ENCODE peak calls at places on chromosomes 5 and 9, in nine cellular contexts. L is substantia nigra; F is GM10248; J is iris pigment epithelial cell; R is stimulated activated CD4-positive, alpha-beta T cell treated with anti-CD3 and anti-CD28 coated beads, Interleukin-15, amount 100 ng/mL, for 24 hours; D is lung microvascular endothelial cell; N is NCI-H2107; O is HT1080; Z is hypothalamus. E is an unnamed sample.

GRCh38 chr5:15526413-15526812 is 26.4 kb downstream of the FBXL7 start:
- DNase-seq in L (no peak), F (no peak), J (no peak), R (no peak), D (no peak), N (no peak), O (no peak), Z (no peak), E (peak; percentile 83)

GRCh38 chr9:128836509-128837145 is 7.0 kb upstream of the SPOUT1 start:
- DNase-seq in L (no peak), F (no peak), J (no peak), R (no peak), D (no peak), N (no peak), O (no peak), Z (no peak), E (no peak)

GRCh38 chr5:132221781-132222648 is 5.6 kb downstream of the P4HA2 start:
- DNase-seq in L (no peak), F (no peak), J (peak; percentile 42), R (no peak), D (peak; percentile 37), N (no peak), O (peak; percentile 36), Z (no peak), E (peak; percentile 41)

GRCh38 chr9:36319806-36320205 is 61.6 kb upstream of the GNE start:
- DNase-seq in L (no peak), F (no peak), J (no peak), R (no peak), D (no peak), N (no peak), O (no peak), Z (no peak), E (no peak)

GRCh38 chr9:124625084-124625483 is 117.9 kb upstream of the NR5A1 start:
- DNase-seq in L (no peak), F (no peak), J (no peak), R (no peak), D (no peak), N (no peak), O (no peak), Z (no peak), E (no peak)

GRCh38 chr5:65334077-65334476 is 147.6 kb downstream of the ADAMTS6 start:
- DNase-seq in L (no peak), F (no peak), J (no peak), R (no peak), D (no peak), N (no peak), O (no peak), Z (no peak), E (no peak)

GRCh38 chr9:132245465-132245864 is 83.6 kb downstream of the NTNG2 start:
- DNase-seq in L (no peak), F (no peak), J (no peak), R (no peak), D (no peak), N (no peak), O (no peak), Z (no peak), E (no peak)

GRCh38 chr5:156208271-156208670 is 118.7 kb upstream of the SGCD start:
- DNase-seq in L (no peak), F (no peak), J (no peak), R (no peak), D (no peak), N (no peak), O (no peak), Z (no peak), E (no peak)

GRCh38 chr9:38232895-38233294 is 159.6 kb upstream of the ALDH1B1 start:
- DNase-seq in L (no peak), F (no peak), J (no peak), R (no peak), D (no peak), N (no peak), O (no peak), Z (no peak), E (no peak)

GRCh38 chr9:115117999-115118470 is at the start of gene TNC:
- DNase-seq in L (peak; percentile 24), F (no peak), J (peak; percentile 59), R (peak; percentile 3), D (peak; percentile 31), N (no peak), O (peak; percentile 84), Z (no peak), E (peak; percentile 47)

GRCh38 chr9:93288341-93288740 is 104.4 kb downstream of the WNK2 start:
- DNase-seq in L (no peak), F (peak; percentile 10), J (no peak), R (no peak), D (no peak), N (no peak), O (no peak), Z (no peak), E (no peak)

GRCh38 chr5:130337179-130337888 is 433.1 kb downstream of the CHSY3 start:
- DNase-seq in L (no peak), F (no peak), J (peak; percentile 76), R (no peak), D (peak; percentile 43), N (no peak), O (peak; percentile 65), Z (no peak), E (no peak)

GRCh38 chr9:116855881-116856662 is 169.0 kb downstream of the TRIM32 start:
- DNase-seq in L (no peak), F (no peak), J (no peak), R (no peak), D (no peak), N (no peak), O (peak; percentile 15), Z (no peak), E (peak; percentile 3)

GRCh38 chr5:54304031-54304430 is 6.3 kb downstream of the ARL15 start:
- DNase-seq in L (no peak), F (no peak), J (no peak), R (no peak), D (no peak), N (no peak), O (no peak), Z (no peak), E (no peak)

GRCh38 chr5:153896117-153896516 is 142.6 kb downstream of the FAM114A2 start:
- DNase-seq in L (no peak), F (no peak), J (peak; percentile 28), R (no peak), D (no peak), N (no peak), O (peak; percentile 21), Z (no peak), E (no peak)

GRCh38 chr5:132002701-132003100 is 8.8 kb downstream of the ACSL6 start:
- DNase-seq in L (no peak), F (no peak), J (no peak), R (no peak), D (no peak), N (no peak), O (no peak), Z (no peak), E (no peak)

GRCh38 chr5:52657231-52657645 is 130.5 kb upstream of the ITGA1 start:
- DNase-seq in L (no peak), F (peak; percentile 17), J (peak; percentile 55), R (no peak), D (peak; percentile 61), N (peak; percentile 7), O (peak; percentile 34), Z (no peak), E (peak; percentile 64)

E was measured in globus pallidus.